ENCODE peak calls at places on chromosomes 2 and 18, in six cellular contexts. One of them, this sample, is unnamed.

GRCh38 chr2:232486558-232487384 is 863 bp downstream of the ECEL1 start:
- DNase-seq in prostate gland: no peak
- DNase-seq in GM12878: no peak
- DNase-seq in spleen: peak; percentile 72
- DNase-seq in endothelial cell of umbilical vein: no peak
- DNase-seq in upper lobe of left lung: peak; percentile 82
- DNase-seq in this sample: no peak

GRCh38 chr2:118859157-118859770 is 11.8 kb upstream of the EN1 start:
- DNase-seq in endothelial cell of umbilical vein: no peak
- DNase-seq in upper lobe of left lung: no peak
- DNase-seq in prostate gland: no peak
- DNase-seq in spleen: peak; percentile 71
- DNase-seq in GM12878: no peak
- DNase-seq in this sample: no peak

GRCh38 chr18:40006553-40007073 is 1948.4 kb upstream of the PIK3C3 start:
- DNase-seq in GM12878: no peak
- DNase-seq in endothelial cell of umbilical vein: no peak
- DNase-seq in upper lobe of left lung: no peak
- DNase-seq in spleen: no peak
- DNase-seq in prostate gland: no peak
- DNase-seq in this sample: no peak

GRCh38 chr18:38695559-38696270 is 1130.1 kb upstream of the CELF4 start:
- DNase-seq in spleen: no peak
- DNase-seq in endothelial cell of umbilical vein: no peak
- DNase-seq in upper lobe of left lung: no peak
- DNase-seq in GM12878: no peak
- DNase-seq in prostate gland: no peak
- DNase-seq in this sample: no peak

GRCh38 chr2:234733093-234733489 is 218.7 kb upstream of the SH3BP4 start:
- DNase-seq in upper lobe of left lung: no peak
- DNase-seq in GM12878: no peak
- DNase-seq in endothelial cell of umbilical vein: no peak
- DNase-seq in prostate gland: no peak
- DNase-seq in spleen: no peak
- DNase-seq in this sample: no peak

GRCh38 chr18:51137051-51137729 is 60.3 kb downstream of the MEX3C start:
- DNase-seq in GM12878: no peak
- DNase-seq in spleen: no peak
- DNase-seq in upper lobe of left lung: peak; percentile 47
- DNase-seq in endothelial cell of umbilical vein: no peak
- DNase-seq in prostate gland: no peak
- DNase-seq in this sample: no peak

GRCh38 chr2:25228848-25229674 is 60.7 kb upstream of the POMC start:
- DNase-seq in GM12878: no peak
- DNase-seq in spleen: no peak
- DNase-seq in endothelial cell of umbilical vein: peak; percentile 72
- DNase-seq in prostate gland: peak; percentile 42
- DNase-seq in upper lobe of left lung: no peak
- DNase-seq in this sample: peak; percentile 54

GRCh38 chr18:45167109-45167551 is 448.1 kb upstream of the SLC14A2 start:
- DNase-seq in endothelial cell of umbilical vein: no peak
- DNase-seq in GM12878: no peak
- DNase-seq in upper lobe of left lung: no peak
- DNase-seq in prostate gland: no peak
- DNase-seq in spleen: no peak
- DNase-seq in this sample: no peak

GRCh38 chr2:2788076-2788475 is 457.0 kb upstream of the MYT1L start:
- DNase-seq in spleen: no peak
- DNase-seq in prostate gland: no peak
- DNase-seq in GM12878: no peak
- DNase-seq in endothelial cell of umbilical vein: no peak
- DNase-seq in upper lobe of left lung: no peak
- DNase-seq in this sample: no peak

GRCh38 chr2:237561221-237561620 is 5.2 kb upstream of the PRLH start:
- DNase-seq in endothelial cell of umbilical vein: no peak
- DNase-seq in spleen: peak; percentile 59
- DNase-seq in GM12878: no peak
- DNase-seq in prostate gland: no peak
- DNase-seq in upper lobe of left lung: no peak
- DNase-seq in this sample: no peak

GRCh38 chr2:113075030-113075429 is 7.3 kb downstream of the IL1F10 start:
- DNase-seq in upper lobe of left lung: peak; percentile 42
- DNase-seq in endothelial cell of umbilical vein: no peak
- DNase-seq in prostate gland: no peak
- DNase-seq in spleen: no peak
- DNase-seq in GM12878: no peak
- DNase-seq in this sample: no peak

GRCh38 chr2:204796581-204796980 is 251.3 kb downstream of the PARD3B start:
- DNase-seq in upper lobe of left lung: no peak
- DNase-seq in endothelial cell of umbilical vein: no peak
- DNase-seq in spleen: no peak
- DNase-seq in GM12878: peak; percentile 1
- DNase-seq in prostate gland: no peak
- DNase-seq in this sample: no peak

DNA sequence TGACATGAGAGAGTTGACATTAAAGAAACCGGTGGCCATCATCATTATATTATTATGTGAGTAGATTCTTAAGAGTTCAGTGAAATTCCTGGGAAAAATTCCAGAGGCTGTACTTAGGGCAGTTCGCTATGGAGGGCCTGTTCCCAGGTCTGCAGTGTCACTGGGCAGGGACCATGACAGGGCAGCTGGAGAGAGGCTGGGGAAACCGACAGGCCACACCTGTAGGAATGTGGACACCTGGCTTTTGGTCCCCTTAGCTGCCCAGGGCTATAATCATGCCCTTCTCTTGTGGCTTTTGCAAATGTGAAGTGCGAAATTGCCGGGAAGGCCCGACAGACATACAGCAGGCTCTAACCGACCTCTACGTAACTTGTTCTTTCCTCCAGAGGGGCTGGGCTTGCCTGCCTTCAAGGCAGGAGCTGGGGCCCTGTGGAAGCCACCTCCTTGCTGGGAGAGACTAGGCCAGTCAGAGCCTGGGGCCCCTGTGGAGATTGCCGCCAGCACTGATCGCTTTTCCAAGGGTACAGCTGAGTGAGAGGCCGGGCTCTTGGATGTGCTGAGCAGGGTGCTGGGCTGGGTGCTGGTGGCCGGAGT is 31.2 kb downstream of the GLI2 start:
- DNase-seq in prostate gland: no peak
- DNase-seq in GM12878: no peak
- DNase-seq in spleen: peak; percentile 70
- DNase-seq in endothelial cell of umbilical vein: no peak
- DNase-seq in upper lobe of left lung: no peak
- DNase-seq in this sample: no peak
- TF ChIP-seq POLR2A in prostate gland: no peak
- TF ChIP-seq POLR2A in GM12878: no peak
- TF ChIP-seq POLR2A in spleen: no peak
- TF ChIP-seq POLR2A in endothelial cell of umbilical vein: no peak
- TF ChIP-seq POLR2A in upper lobe of left lung: no peak
- TF ChIP-seq POLR2A in this sample: no peak

DNA sequence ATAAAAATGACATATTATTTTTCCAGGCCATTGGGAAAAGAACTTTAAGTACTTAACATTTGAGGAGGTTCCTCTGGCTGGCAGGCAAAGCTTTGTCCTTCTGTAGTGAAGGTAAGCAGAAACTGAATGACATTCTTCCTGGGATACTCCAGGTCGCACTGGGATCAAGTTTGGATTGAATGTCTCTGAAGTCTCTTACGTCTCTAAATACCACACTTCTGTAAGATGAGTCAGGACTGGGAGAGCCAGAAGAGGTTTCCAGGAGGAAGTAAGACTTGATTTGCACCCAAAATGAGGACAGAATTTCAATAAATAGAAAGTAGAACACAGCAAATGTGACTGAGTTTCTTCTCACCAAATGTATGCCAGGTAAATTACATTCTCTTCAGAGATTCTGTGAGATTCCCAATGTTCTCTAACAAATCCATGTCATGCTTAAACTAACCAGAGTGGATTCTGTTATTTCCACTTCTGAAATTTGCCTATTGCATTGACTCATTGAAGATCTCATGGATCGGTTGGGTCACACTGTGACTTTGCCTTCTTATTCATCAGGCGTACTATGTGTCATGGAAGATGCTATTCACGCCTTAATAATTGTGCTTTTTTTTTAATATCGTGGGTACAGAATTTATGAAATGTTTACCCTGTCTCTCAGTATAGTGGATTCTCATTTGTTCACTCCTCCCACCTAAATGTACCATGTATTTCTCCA is 25.5 kb upstream of the VIT start:
- DNase-seq in spleen: no peak
- DNase-seq in prostate gland: no peak
- DNase-seq in endothelial cell of umbilical vein: peak; percentile 32
- DNase-seq in upper lobe of left lung: no peak
- DNase-seq in GM12878: no peak
- DNase-seq in this sample: no peak
- TF ChIP-seq POLR2AphosphoS5 in spleen: no peak
- TF ChIP-seq POLR2AphosphoS5 in prostate gland: no peak
- TF ChIP-seq POLR2AphosphoS5 in endothelial cell of umbilical vein: no peak
- TF ChIP-seq POLR2AphosphoS5 in upper lobe of left lung: no peak
- TF ChIP-seq POLR2AphosphoS5 in GM12878: no peak
- TF ChIP-seq POLR2AphosphoS5 in this sample: no peak

DNA sequence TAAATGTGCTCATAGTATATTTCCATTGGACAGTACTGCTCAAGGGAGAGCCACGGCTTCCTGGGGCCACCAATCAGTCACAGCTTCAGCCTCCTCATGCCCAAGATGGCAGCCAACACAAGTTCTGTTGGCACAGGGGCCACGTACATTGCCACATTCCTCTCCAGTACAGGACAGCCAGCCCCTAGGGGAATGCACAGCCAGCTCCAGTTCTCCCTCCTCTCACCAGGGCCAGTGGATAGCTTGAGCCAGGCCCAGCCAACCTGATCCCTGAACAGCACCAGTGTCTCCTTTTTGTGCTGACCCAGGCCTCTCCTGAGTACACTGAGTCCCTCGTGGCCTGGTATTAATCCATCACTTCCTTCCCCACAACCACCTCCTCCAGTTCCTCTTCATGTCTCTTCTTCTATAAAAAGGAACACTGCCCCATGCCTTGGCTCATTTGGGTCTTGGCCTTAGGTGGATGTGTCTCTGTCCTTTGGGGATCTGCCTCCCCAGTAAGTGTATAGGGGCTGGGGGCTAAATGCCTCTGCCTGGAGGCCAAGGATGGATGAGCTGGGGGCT is 168.7 kb downstream of the TNS1 start:
- DNase-seq in spleen: no peak
- DNase-seq in endothelial cell of umbilical vein: no peak
- DNase-seq in GM12878: no peak
- DNase-seq in upper lobe of left lung: no peak
- DNase-seq in prostate gland: no peak
- DNase-seq in this sample: no peak
- TF ChIP-seq POLR2A in spleen: no peak
- TF ChIP-seq POLR2A in endothelial cell of umbilical vein: no peak
- TF ChIP-seq POLR2A in GM12878: no peak
- TF ChIP-seq POLR2A in upper lobe of left lung: no peak
- TF ChIP-seq POLR2A in prostate gland: no peak
- TF ChIP-seq POLR2A in this sample: no peak

GRCh38 chr18:8834837-8835236 is 129.5 kb downstream of the MTCL1 start:
- DNase-seq in GM12878: no peak
- DNase-seq in spleen: no peak
- DNase-seq in endothelial cell of umbilical vein: no peak
- DNase-seq in upper lobe of left lung: no peak
- DNase-seq in prostate gland: no peak
- DNase-seq in this sample: no peak

GRCh38 chr18:8831531-8831930 is 126.2 kb downstream of the MTCL1 start:
- DNase-seq in upper lobe of left lung: peak; percentile 46
- DNase-seq in spleen: no peak
- DNase-seq in prostate gland: no peak
- DNase-seq in GM12878: no peak
- DNase-seq in endothelial cell of umbilical vein: no peak
- DNase-seq in this sample: no peak

GRCh38 chr18:8833480-8833879 is 128.1 kb downstream of the MTCL1 start:
- DNase-seq in endothelial cell of umbilical vein: no peak
- DNase-seq in prostate gland: no peak
- DNase-seq in upper lobe of left lung: no peak
- DNase-seq in GM12878: no peak
- DNase-seq in spleen: no peak
- DNase-seq in this sample: no peak

GRCh38 chr18:8839285-8839684 is 133.9 kb downstream of the MTCL1 start:
- DNase-seq in prostate gland: no peak
- DNase-seq in spleen: no peak
- DNase-seq in GM12878: no peak
- DNase-seq in endothelial cell of umbilical vein: peak; percentile 6
- DNase-seq in upper lobe of left lung: no peak
- DNase-seq in this sample: no peak

GRCh38 chr18:8835556-8835955 is 130.2 kb downstream of the MTCL1 start:
- DNase-seq in endothelial cell of umbilical vein: no peak
- DNase-seq in GM12878: no peak
- DNase-seq in upper lobe of left lung: no peak
- DNase-seq in prostate gland: no peak
- DNase-seq in spleen: no peak
- DNase-seq in this sample: no peak
- TF ChIP-seq POLR2AphosphoS5 in endothelial cell of umbilical vein: no peak
- TF ChIP-seq POLR2AphosphoS5 in GM12878: no peak
- TF ChIP-seq POLR2AphosphoS5 in upper lobe of left lung: no peak
- TF ChIP-seq POLR2AphosphoS5 in prostate gland: no peak
- TF ChIP-seq POLR2AphosphoS5 in spleen: no peak
- TF ChIP-seq POLR2AphosphoS5 in this sample: no peak

DNA sequence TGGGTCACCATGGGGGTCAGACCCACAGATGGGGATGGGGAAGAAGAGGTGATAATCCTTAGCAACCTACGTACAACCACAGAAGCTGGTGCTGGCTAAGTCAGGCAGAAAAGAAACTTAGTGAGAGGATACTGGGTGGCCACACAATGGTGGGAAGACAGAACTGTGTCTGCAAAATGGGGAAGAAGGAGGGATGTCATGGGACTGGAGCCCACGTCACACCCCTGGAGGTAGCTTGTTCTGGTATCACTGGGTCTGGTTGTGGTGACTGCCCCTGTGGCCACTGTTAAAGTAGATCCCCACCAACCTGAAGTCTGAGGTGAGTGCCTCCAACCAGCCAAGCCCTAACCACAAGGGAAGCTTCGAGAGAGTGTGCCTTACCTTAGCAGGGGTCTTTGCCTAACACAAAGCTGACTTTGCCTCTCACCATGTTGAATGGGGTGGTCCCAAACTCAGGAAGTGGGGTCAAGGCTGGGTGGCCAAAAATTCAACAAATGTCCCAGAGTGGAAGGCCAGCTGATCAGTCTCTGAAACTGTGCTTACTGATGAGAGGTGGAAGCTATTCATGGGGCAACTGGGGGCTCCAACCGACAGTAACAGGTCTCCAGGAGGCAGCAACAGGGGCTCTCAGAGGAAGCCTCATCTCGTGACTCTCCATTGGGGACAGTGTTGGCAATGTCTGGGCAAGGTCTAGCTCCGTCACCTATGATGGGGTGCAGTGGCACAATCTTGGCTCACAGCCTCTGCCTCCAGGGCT is 64.8 kb upstream of the SLC1A4 start:
- DNase-seq in spleen: no peak
- DNase-seq in prostate gland: no peak
- DNase-seq in GM12878: no peak
- DNase-seq in upper lobe of left lung: no peak
- DNase-seq in endothelial cell of umbilical vein: no peak
- DNase-seq in this sample: no peak
- TF ChIP-seq POLR2A in spleen: no peak
- TF ChIP-seq POLR2A in prostate gland: no peak
- TF ChIP-seq POLR2A in GM12878: no peak
- TF ChIP-seq POLR2A in upper lobe of left lung: no peak
- TF ChIP-seq POLR2A in endothelial cell of umbilical vein: no peak
- TF ChIP-seq POLR2A in this sample: no peak

GRCh38 chr2:65177754-65178442 is 48.0 kb upstream of the RAB1A start:
- DNase-seq in prostate gland: no peak
- DNase-seq in GM12878: no peak
- DNase-seq in upper lobe of left lung: peak; percentile 50
- DNase-seq in endothelial cell of umbilical vein: no peak
- DNase-seq in spleen: no peak
- DNase-seq in this sample: no peak

GRCh38 chr2:65172994-65173790 is 43.3 kb upstream of the RAB1A start:
- DNase-seq in GM12878: no peak
- DNase-seq in endothelial cell of umbilical vein: no peak
- DNase-seq in spleen: no peak
- DNase-seq in prostate gland: no peak
- DNase-seq in upper lobe of left lung: no peak
- DNase-seq in this sample: no peak

GRCh38 chr2:65175894-65176527 is 46.1 kb upstream of the RAB1A start:
- DNase-seq in endothelial cell of umbilical vein: no peak
- DNase-seq in GM12878: no peak
- DNase-seq in upper lobe of left lung: peak; percentile 70
- DNase-seq in prostate gland: no peak
- DNase-seq in spleen: no peak
- DNase-seq in this sample: no peak
- TF ChIP-seq POLR2AphosphoS5 in endothelial cell of umbilical vein: no peak
- TF ChIP-seq POLR2AphosphoS5 in GM12878: no peak
- TF ChIP-seq POLR2AphosphoS5 in upper lobe of left lung: no peak
- TF ChIP-seq POLR2AphosphoS5 in prostate gland: no peak
- TF ChIP-seq POLR2AphosphoS5 in spleen: no peak
- TF ChIP-seq POLR2AphosphoS5 in this sample: no peak

This sample was measured in GM12892.